ENCODE peak calls at places on chromosomes 13 and 19, in ten cellular contexts. One of them, this sample, is unnamed.

GRCh38 chr19:45130888-45131615 is 29.7 kb downstream of the NKPD1 start:
- DNase-seq in HuH-7: no peak
- DNase-seq in endothelial cell: no peak
- DNase-seq in astrocyte of the cerebellum: no peak
- DNase-seq in osteocyte: no peak
- DNase-seq in fibroblast of the conjunctiva: no peak
- DNase-seq in Karpas-422: peak; percentile 91
- DNase-seq in smooth muscle cell of the brain vasculature: no peak
- DNase-seq in CD8-positive, alpha-beta memory T cell: no peak
- DNase-seq in lower leg skin: no peak
- DNase-seq in this sample: peak; percentile 65

GRCh38 chr13:29901714-29902631 is 51.6 kb upstream of the UBL3 start:
- DNase-seq in HuH-7: no peak
- DNase-seq in endothelial cell: no peak
- DNase-seq in astrocyte of the cerebellum: peak; percentile 96
- DNase-seq in osteocyte: peak; percentile 85
- DNase-seq in fibroblast of the conjunctiva: peak; percentile 68
- DNase-seq in Karpas-422: no peak
- DNase-seq in smooth muscle cell of the brain vasculature: peak; percentile 82
- DNase-seq in CD8-positive, alpha-beta memory T cell: peak; percentile 15
- DNase-seq in lower leg skin: peak; percentile 84
- DNase-seq in this sample: peak; percentile 17

GRCh38 chr19:33134571-33135041 is 2.7 kb downstream of the WDR88 start:
- DNase-seq in HuH-7: no peak
- DNase-seq in endothelial cell: no peak
- DNase-seq in astrocyte of the cerebellum: no peak
- DNase-seq in osteocyte: no peak
- DNase-seq in fibroblast of the conjunctiva: no peak
- DNase-seq in Karpas-422: no peak
- DNase-seq in smooth muscle cell of the brain vasculature: no peak
- DNase-seq in CD8-positive, alpha-beta memory T cell: peak; percentile 12
- DNase-seq in lower leg skin: no peak
- DNase-seq in this sample: no peak

GRCh38 chr19:17041994-17042393 is 15.4 kb upstream of the CPAMD8 start:
- DNase-seq in HuH-7: no peak
- DNase-seq in endothelial cell: no peak
- DNase-seq in astrocyte of the cerebellum: peak; percentile 23
- DNase-seq in osteocyte: peak; percentile 91
- DNase-seq in fibroblast of the conjunctiva: no peak
- DNase-seq in Karpas-422: no peak
- DNase-seq in smooth muscle cell of the brain vasculature: peak; percentile 88
- DNase-seq in CD8-positive, alpha-beta memory T cell: no peak
- DNase-seq in lower leg skin: no peak
- DNase-seq in this sample: no peak

GRCh38 chr19:10474962-10475451 is 28.1 kb downstream of the KEAP1 start:
- DNase-seq in HuH-7: no peak
- DNase-seq in endothelial cell: no peak
- DNase-seq in astrocyte of the cerebellum: no peak
- DNase-seq in osteocyte: no peak
- DNase-seq in fibroblast of the conjunctiva: no peak
- DNase-seq in Karpas-422: no peak
- DNase-seq in smooth muscle cell of the brain vasculature: no peak
- DNase-seq in CD8-positive, alpha-beta memory T cell: no peak
- DNase-seq in lower leg skin: no peak
- DNase-seq in this sample: no peak

GRCh38 chr13:60351326-60351725 is 45.7 kb upstream of the TDRD3 start:
- DNase-seq in HuH-7: no peak
- DNase-seq in endothelial cell: no peak
- DNase-seq in astrocyte of the cerebellum: peak; percentile 87
- DNase-seq in osteocyte: no peak
- DNase-seq in fibroblast of the conjunctiva: peak; percentile 92
- DNase-seq in Karpas-422: no peak
- DNase-seq in smooth muscle cell of the brain vasculature: peak; percentile 93
- DNase-seq in CD8-positive, alpha-beta memory T cell: no peak
- DNase-seq in lower leg skin: no peak
- DNase-seq in this sample: no peak

GRCh38 chr19:23378948-23379347 is 16.3 kb downstream of the ZNF91 start:
- DNase-seq in HuH-7: no peak
- DNase-seq in endothelial cell: no peak
- DNase-seq in astrocyte of the cerebellum: no peak
- DNase-seq in osteocyte: no peak
- DNase-seq in fibroblast of the conjunctiva: no peak
- DNase-seq in Karpas-422: no peak
- DNase-seq in smooth muscle cell of the brain vasculature: no peak
- DNase-seq in CD8-positive, alpha-beta memory T cell: no peak
- DNase-seq in lower leg skin: no peak
- DNase-seq in this sample: no peak

GRCh38 chr13:33109801-33110200 is 93.6 kb downstream of the KL start:
- DNase-seq in HuH-7: no peak
- DNase-seq in endothelial cell: peak; percentile 54
- DNase-seq in astrocyte of the cerebellum: no peak
- DNase-seq in osteocyte: no peak
- DNase-seq in fibroblast of the conjunctiva: no peak
- DNase-seq in Karpas-422: peak; percentile 83
- DNase-seq in smooth muscle cell of the brain vasculature: no peak
- DNase-seq in CD8-positive, alpha-beta memory T cell: no peak
- DNase-seq in lower leg skin: no peak
- DNase-seq in this sample: peak; percentile 55

GRCh38 chr13:52750713-52751112 is 11.1 kb upstream of the CNMD start:
- DNase-seq in HuH-7: no peak
- DNase-seq in endothelial cell: no peak
- DNase-seq in astrocyte of the cerebellum: no peak
- DNase-seq in osteocyte: no peak
- DNase-seq in fibroblast of the conjunctiva: no peak
- DNase-seq in Karpas-422: no peak
- DNase-seq in smooth muscle cell of the brain vasculature: no peak
- DNase-seq in CD8-positive, alpha-beta memory T cell: no peak
- DNase-seq in lower leg skin: no peak
- DNase-seq in this sample: no peak

GRCh38 chr13:37201081-37201480 is 95.6 kb upstream of the CSNK1A1L start:
- DNase-seq in HuH-7: no peak
- DNase-seq in endothelial cell: no peak
- DNase-seq in astrocyte of the cerebellum: no peak
- DNase-seq in osteocyte: no peak
- DNase-seq in fibroblast of the conjunctiva: no peak
- DNase-seq in Karpas-422: no peak
- DNase-seq in smooth muscle cell of the brain vasculature: no peak
- DNase-seq in CD8-positive, alpha-beta memory T cell: no peak
- DNase-seq in lower leg skin: no peak
- DNase-seq in this sample: no peak

GRCh38 chr13:45226024-45226423 is 25.2 kb upstream of the KCTD4 start:
- DNase-seq in HuH-7: no peak
- DNase-seq in endothelial cell: no peak
- DNase-seq in astrocyte of the cerebellum: no peak
- DNase-seq in osteocyte: no peak
- DNase-seq in fibroblast of the conjunctiva: no peak
- DNase-seq in Karpas-422: no peak
- DNase-seq in smooth muscle cell of the brain vasculature: no peak
- DNase-seq in CD8-positive, alpha-beta memory T cell: no peak
- DNase-seq in lower leg skin: no peak
- DNase-seq in this sample: no peak

GRCh38 chr19:55067869-55068268 is 4.9 kb upstream of the RDH13 start:
- DNase-seq in HuH-7: no peak
- DNase-seq in endothelial cell: no peak
- DNase-seq in astrocyte of the cerebellum: no peak
- DNase-seq in osteocyte: no peak
- DNase-seq in fibroblast of the conjunctiva: no peak
- DNase-seq in Karpas-422: no peak
- DNase-seq in smooth muscle cell of the brain vasculature: no peak
- DNase-seq in CD8-positive, alpha-beta memory T cell: no peak
- DNase-seq in lower leg skin: no peak
- DNase-seq in this sample: no peak

GRCh38 chr13:78750735-78751134 is 91.8 kb upstream of the OBI1 start:
- DNase-seq in HuH-7: no peak
- DNase-seq in endothelial cell: no peak
- DNase-seq in astrocyte of the cerebellum: no peak
- DNase-seq in osteocyte: no peak
- DNase-seq in fibroblast of the conjunctiva: no peak
- DNase-seq in Karpas-422: no peak
- DNase-seq in smooth muscle cell of the brain vasculature: no peak
- DNase-seq in CD8-positive, alpha-beta memory T cell: no peak
- DNase-seq in lower leg skin: no peak
- DNase-seq in this sample: no peak

GRCh38 chr13:48749699-48750473 is 96.2 kb downstream of the CYSLTR2 start:
- DNase-seq in HuH-7: peak; percentile 22
- DNase-seq in endothelial cell: peak; percentile 58
- DNase-seq in astrocyte of the cerebellum: peak; percentile 89
- DNase-seq in osteocyte: peak; percentile 88
- DNase-seq in fibroblast of the conjunctiva: peak; percentile 94
- DNase-seq in Karpas-422: peak; percentile 61
- DNase-seq in smooth muscle cell of the brain vasculature: peak; percentile 98
- DNase-seq in CD8-positive, alpha-beta memory T cell: peak; percentile 14
- DNase-seq in lower leg skin: peak; percentile 96
- DNase-seq in this sample: peak; percentile 5

GRCh38 chr13:40261361-40261760 is 405.1 kb downstream of the FOXO1 start:
- DNase-seq in HuH-7: no peak
- DNase-seq in endothelial cell: no peak
- DNase-seq in astrocyte of the cerebellum: no peak
- DNase-seq in osteocyte: no peak
- DNase-seq in fibroblast of the conjunctiva: no peak
- DNase-seq in Karpas-422: no peak
- DNase-seq in smooth muscle cell of the brain vasculature: no peak
- DNase-seq in CD8-positive, alpha-beta memory T cell: no peak
- DNase-seq in lower leg skin: no peak
- DNase-seq in this sample: no peak

GRCh38 chr19:47518139-47518538 is 3.3 kb upstream of the NAPA start:
- DNase-seq in HuH-7: no peak
- DNase-seq in endothelial cell: no peak
- DNase-seq in astrocyte of the cerebellum: peak; percentile 75
- DNase-seq in osteocyte: no peak
- DNase-seq in fibroblast of the conjunctiva: no peak
- DNase-seq in Karpas-422: no peak
- DNase-seq in smooth muscle cell of the brain vasculature: no peak
- DNase-seq in CD8-positive, alpha-beta memory T cell: peak; percentile 47
- DNase-seq in lower leg skin: no peak
- DNase-seq in this sample: peak; percentile 79

GRCh38 chr13:37914781-37915391 is 45.3 kb upstream of the TRPC4 start:
- DNase-seq in HuH-7: no peak
- DNase-seq in endothelial cell: no peak
- DNase-seq in astrocyte of the cerebellum: no peak
- DNase-seq in osteocyte: no peak
- DNase-seq in fibroblast of the conjunctiva: no peak
- DNase-seq in Karpas-422: no peak
- DNase-seq in smooth muscle cell of the brain vasculature: no peak
- DNase-seq in CD8-positive, alpha-beta memory T cell: no peak
- DNase-seq in lower leg skin: no peak
- DNase-seq in this sample: no peak

GRCh38 chr13:108947551-108948030 is 318.2 kb downstream of the MYO16 start:
- DNase-seq in HuH-7: no peak
- DNase-seq in endothelial cell: no peak
- DNase-seq in astrocyte of the cerebellum: no peak
- DNase-seq in osteocyte: no peak
- DNase-seq in fibroblast of the conjunctiva: peak; percentile 83
- DNase-seq in Karpas-422: no peak
- DNase-seq in smooth muscle cell of the brain vasculature: no peak
- DNase-seq in CD8-positive, alpha-beta memory T cell: no peak
- DNase-seq in lower leg skin: peak; percentile 93
- DNase-seq in this sample: no peak

GRCh38 chr13:32857077-32857476 is 159.1 kb upstream of the KL start:
- DNase-seq in HuH-7: no peak
- DNase-seq in endothelial cell: no peak
- DNase-seq in astrocyte of the cerebellum: no peak
- DNase-seq in osteocyte: peak; percentile 62
- DNase-seq in fibroblast of the conjunctiva: no peak
- DNase-seq in Karpas-422: no peak
- DNase-seq in smooth muscle cell of the brain vasculature: no peak
- DNase-seq in CD8-positive, alpha-beta memory T cell: no peak
- DNase-seq in lower leg skin: no peak
- DNase-seq in this sample: no peak

GRCh38 chr19:39419003-39419402 is 6.5 kb downstream of the PLEKHG2 start:
- DNase-seq in HuH-7: no peak
- DNase-seq in endothelial cell: no peak
- DNase-seq in astrocyte of the cerebellum: no peak
- DNase-seq in osteocyte: no peak
- DNase-seq in fibroblast of the conjunctiva: no peak
- DNase-seq in Karpas-422: no peak
- DNase-seq in smooth muscle cell of the brain vasculature: no peak
- DNase-seq in CD8-positive, alpha-beta memory T cell: no peak
- DNase-seq in lower leg skin: no peak
- DNase-seq in this sample: no peak

GRCh38 chr19:12749938-12750521 is 1.6 kb upstream of the BEST2 start:
- DNase-seq in HuH-7: no peak
- DNase-seq in endothelial cell: no peak
- DNase-seq in astrocyte of the cerebellum: no peak
- DNase-seq in osteocyte: no peak
- DNase-seq in fibroblast of the conjunctiva: no peak
- DNase-seq in Karpas-422: no peak
- DNase-seq in smooth muscle cell of the brain vasculature: no peak
- DNase-seq in CD8-positive, alpha-beta memory T cell: no peak
- DNase-seq in lower leg skin: no peak
- DNase-seq in this sample: no peak

GRCh38 chr13:58855283-58855682 is 1223.7 kb downstream of the PCDH17 start:
- DNase-seq in HuH-7: no peak
- DNase-seq in endothelial cell: no peak
- DNase-seq in astrocyte of the cerebellum: peak; percentile 61
- DNase-seq in osteocyte: no peak
- DNase-seq in fibroblast of the conjunctiva: no peak
- DNase-seq in Karpas-422: no peak
- DNase-seq in smooth muscle cell of the brain vasculature: no peak
- DNase-seq in CD8-positive, alpha-beta memory T cell: no peak
- DNase-seq in lower leg skin: no peak
- DNase-seq in this sample: no peak

GRCh38 chr13:99012539-99012938 is 34.7 kb upstream of the DOCK9 start:
- DNase-seq in HuH-7: no peak
- DNase-seq in endothelial cell: no peak
- DNase-seq in astrocyte of the cerebellum: no peak
- DNase-seq in osteocyte: no peak
- DNase-seq in fibroblast of the conjunctiva: no peak
- DNase-seq in Karpas-422: no peak
- DNase-seq in smooth muscle cell of the brain vasculature: no peak
- DNase-seq in CD8-positive, alpha-beta memory T cell: no peak
- DNase-seq in lower leg skin: no peak
- DNase-seq in this sample: no peak

GRCh38 chr13:99577934-99578917 is 77.0 kb downstream of the TM9SF2 start:
- DNase-seq in HuH-7: peak; percentile 23
- DNase-seq in endothelial cell: no peak
- DNase-seq in astrocyte of the cerebellum: no peak
- DNase-seq in osteocyte: no peak
- DNase-seq in fibroblast of the conjunctiva: no peak
- DNase-seq in Karpas-422: no peak
- DNase-seq in smooth muscle cell of the brain vasculature: no peak
- DNase-seq in CD8-positive, alpha-beta memory T cell: no peak
- DNase-seq in lower leg skin: no peak
- DNase-seq in this sample: peak; percentile 35

GRCh38 chr19:48500830-48501445 is 10.7 kb downstream of the LMTK3 start:
- DNase-seq in HuH-7: no peak
- DNase-seq in endothelial cell: no peak
- DNase-seq in astrocyte of the cerebellum: no peak
- DNase-seq in osteocyte: no peak
- DNase-seq in fibroblast of the conjunctiva: no peak
- DNase-seq in Karpas-422: no peak
- DNase-seq in smooth muscle cell of the brain vasculature: no peak
- DNase-seq in CD8-positive, alpha-beta memory T cell: no peak
- DNase-seq in lower leg skin: no peak
- DNase-seq in this sample: no peak